ENCODE peak calls at places on chromosomes 4 and X, in ten cellular contexts. One of them, this sample, is unnamed.

GRCh38 chr4:78360466-78360865 is 191.1 kb upstream of the ANXA3 start:
- DNase-seq in fibroblast of mammary gland: no peak
- DNase-seq in uterus: no peak
- DNase-seq in hepatocyte: no peak
- DNase-seq in BJ: no peak
- DNase-seq in cardiac fibroblast: no peak
- DNase-seq in transverse colon: no peak
- DNase-seq in breast epithelium: no peak
- DNase-seq in HFF-Myc: no peak
- DNase-seq in left lung: no peak
- DNase-seq in this sample: no peak

GRCh38 chr4:68451246-68452211 is 4.3 kb downstream of the TMPRSS11E start:
- DNase-seq in fibroblast of mammary gland: no peak
- DNase-seq in uterus: no peak
- DNase-seq in hepatocyte: peak; percentile 10
- DNase-seq in BJ: no peak
- DNase-seq in cardiac fibroblast: no peak
- DNase-seq in transverse colon: no peak
- DNase-seq in breast epithelium: no peak
- DNase-seq in HFF-Myc: no peak
- DNase-seq in left lung: no peak
- DNase-seq in this sample: no peak

GRCh38 chr4:11428701-11429571 is at the start of gene HS3ST1:
- DNase-seq in fibroblast of mammary gland: peak; percentile 26
- DNase-seq in uterus: peak; percentile 69
- DNase-seq in hepatocyte: peak; percentile 94
- DNase-seq in BJ: no peak
- DNase-seq in cardiac fibroblast: peak; percentile 83
- DNase-seq in transverse colon: peak; percentile 91
- DNase-seq in breast epithelium: peak; percentile 70
- DNase-seq in HFF-Myc: no peak
- DNase-seq in left lung: peak; percentile 93
- DNase-seq in this sample: no peak

GRCh38 chr4:154314248-154314647 is 177.4 kb downstream of the DCHS2 start:
- DNase-seq in fibroblast of mammary gland: peak; percentile 75
- DNase-seq in uterus: no peak
- DNase-seq in hepatocyte: peak; percentile 35
- DNase-seq in BJ: peak; percentile 10
- DNase-seq in cardiac fibroblast: peak; percentile 40
- DNase-seq in transverse colon: no peak
- DNase-seq in breast epithelium: no peak
- DNase-seq in HFF-Myc: no peak
- DNase-seq in left lung: no peak
- DNase-seq in this sample: peak; percentile 15

GRCh38 chr4:38664704-38665401 is 854 bp downstream of the KLF3 start:
- DNase-seq in fibroblast of mammary gland: peak; percentile 57
- DNase-seq in uterus: peak; percentile 71
- DNase-seq in hepatocyte: peak; percentile 87
- DNase-seq in BJ: no peak
- DNase-seq in cardiac fibroblast: peak; percentile 63
- DNase-seq in transverse colon: peak; percentile 72
- DNase-seq in breast epithelium: peak; percentile 60
- DNase-seq in HFF-Myc: no peak
- DNase-seq in left lung: peak; percentile 86
- DNase-seq in this sample: peak; percentile 25

GRCh38 chr4:158285429-158286216 is 75.3 kb downstream of the TMEM144 start:
- DNase-seq in fibroblast of mammary gland: no peak
- DNase-seq in uterus: no peak
- DNase-seq in hepatocyte: no peak
- DNase-seq in BJ: no peak
- DNase-seq in cardiac fibroblast: no peak
- DNase-seq in transverse colon: no peak
- DNase-seq in breast epithelium: no peak
- DNase-seq in HFF-Myc: no peak
- DNase-seq in left lung: no peak
- DNase-seq in this sample: no peak

GRCh38 chrX:15358533-15358932 is 23.2 kb upstream of the PIGA start:
- DNase-seq in fibroblast of mammary gland: no peak
- DNase-seq in uterus: no peak
- DNase-seq in hepatocyte: no peak
- DNase-seq in BJ: no peak
- DNase-seq in cardiac fibroblast: no peak
- DNase-seq in transverse colon: no peak
- DNase-seq in breast epithelium: no peak
- DNase-seq in HFF-Myc: no peak
- DNase-seq in left lung: no peak
- DNase-seq in this sample: no peak

GRCh38 chrX:105698386-105698785 is 124.0 kb upstream of the NRK start:
- DNase-seq in fibroblast of mammary gland: peak; percentile 55
- DNase-seq in uterus: no peak
- DNase-seq in hepatocyte: no peak
- DNase-seq in BJ: no peak
- DNase-seq in cardiac fibroblast: peak; percentile 6
- DNase-seq in transverse colon: no peak
- DNase-seq in breast epithelium: no peak
- DNase-seq in HFF-Myc: no peak
- DNase-seq in left lung: no peak
- DNase-seq in this sample: no peak

GRCh38 chr4:39045791-39046221 is 13.6 kb upstream of the TMEM156 start:
- DNase-seq in fibroblast of mammary gland: no peak
- DNase-seq in uterus: no peak
- DNase-seq in hepatocyte: no peak
- DNase-seq in BJ: no peak
- DNase-seq in cardiac fibroblast: peak; percentile 40
- DNase-seq in transverse colon: no peak
- DNase-seq in breast epithelium: no peak
- DNase-seq in HFF-Myc: no peak
- DNase-seq in left lung: no peak
- DNase-seq in this sample: no peak

GRCh38 chr4:66613591-66613990 is 931.7 kb downstream of the CENPC start:
- DNase-seq in fibroblast of mammary gland: no peak
- DNase-seq in uterus: no peak
- DNase-seq in hepatocyte: no peak
- DNase-seq in BJ: no peak
- DNase-seq in cardiac fibroblast: no peak
- DNase-seq in transverse colon: no peak
- DNase-seq in breast epithelium: no peak
- DNase-seq in HFF-Myc: no peak
- DNase-seq in left lung: no peak
- DNase-seq in this sample: no peak

GRCh38 chr4:70768301-70768948 is 46.7 kb downstream of the RUFY3 start:
- DNase-seq in fibroblast of mammary gland: peak; percentile 5
- DNase-seq in uterus: no peak
- DNase-seq in hepatocyte: no peak
- DNase-seq in BJ: no peak
- DNase-seq in cardiac fibroblast: no peak
- DNase-seq in transverse colon: no peak
- DNase-seq in breast epithelium: no peak
- DNase-seq in HFF-Myc: no peak
- DNase-seq in left lung: no peak
- DNase-seq in this sample: peak; percentile 46

GRCh38 chr4:85579942-85580341 is 105.0 kb downstream of the ARHGAP24 start:
- DNase-seq in fibroblast of mammary gland: no peak
- DNase-seq in uterus: no peak
- DNase-seq in hepatocyte: no peak
- DNase-seq in BJ: no peak
- DNase-seq in cardiac fibroblast: no peak
- DNase-seq in transverse colon: no peak
- DNase-seq in breast epithelium: no peak
- DNase-seq in HFF-Myc: no peak
- DNase-seq in left lung: no peak
- DNase-seq in this sample: no peak

GRCh38 chr4:47835489-47835888 is 2.4 kb downstream of the CORIN start:
- DNase-seq in fibroblast of mammary gland: no peak
- DNase-seq in uterus: no peak
- DNase-seq in hepatocyte: no peak
- DNase-seq in BJ: no peak
- DNase-seq in cardiac fibroblast: peak; percentile 15
- DNase-seq in transverse colon: no peak
- DNase-seq in breast epithelium: no peak
- DNase-seq in HFF-Myc: no peak
- DNase-seq in left lung: no peak
- DNase-seq in this sample: no peak

DNA sequence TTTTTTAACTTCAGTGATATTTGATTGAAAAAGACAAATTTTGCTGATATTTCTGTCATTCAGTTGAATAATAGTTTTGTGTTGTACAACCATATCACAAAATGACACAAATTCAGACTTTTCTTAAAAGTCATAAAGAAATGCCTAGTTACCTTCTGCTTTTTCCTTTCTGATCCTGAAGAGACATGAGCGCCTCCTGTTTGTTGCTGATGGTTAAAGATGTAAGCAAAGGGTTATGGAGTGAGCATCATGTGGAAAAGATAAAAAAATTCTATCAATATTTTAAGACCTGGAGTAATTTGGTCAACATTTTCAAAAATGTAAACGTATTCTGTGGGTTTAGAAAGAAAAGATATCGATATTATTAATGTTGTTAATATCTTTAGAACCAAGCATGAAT is 669.9 kb upstream of the NR3C2 start:
- DNase-seq in fibroblast of mammary gland: no peak
- DNase-seq in uterus: no peak
- DNase-seq in hepatocyte: no peak
- DNase-seq in BJ: no peak
- DNase-seq in cardiac fibroblast: no peak
- DNase-seq in transverse colon: no peak
- DNase-seq in breast epithelium: no peak
- DNase-seq in HFF-Myc: no peak
- DNase-seq in left lung: no peak
- DNase-seq in this sample: no peak
- TF ChIP-seq CTCF in fibroblast of mammary gland: no peak
- TF ChIP-seq CTCF in uterus: no peak
- TF ChIP-seq CTCF in hepatocyte: no peak
- TF ChIP-seq CTCF in BJ: no peak
- TF ChIP-seq CTCF in cardiac fibroblast: no peak
- TF ChIP-seq CTCF in transverse colon: no peak
- TF ChIP-seq CTCF in breast epithelium: no peak
- TF ChIP-seq CTCF in HFF-Myc: no peak
- TF ChIP-seq CTCF in left lung: no peak
- TF ChIP-seq CTCF in this sample: no peak

DNA sequence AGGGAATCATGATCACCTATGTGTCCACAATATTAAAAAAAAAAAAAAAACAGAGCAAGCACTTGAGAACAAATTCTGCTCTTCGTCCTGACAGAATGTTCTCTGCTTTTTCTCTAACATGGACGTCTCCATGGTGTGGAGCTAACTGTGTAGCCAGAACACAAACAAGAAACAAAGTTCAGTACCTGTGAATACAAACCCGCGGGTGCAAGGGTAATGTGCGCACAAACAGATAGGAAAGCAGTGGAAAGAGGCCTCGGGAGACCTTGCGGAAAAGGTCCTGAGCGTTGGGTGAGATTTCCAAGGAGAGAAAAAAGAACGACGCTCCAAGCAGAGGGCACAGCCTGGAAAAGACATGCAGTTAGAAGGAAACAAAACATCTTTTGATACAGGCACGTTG is 92.0 kb upstream of the TBL1X start:
- DNase-seq in fibroblast of mammary gland: no peak
- DNase-seq in uterus: no peak
- DNase-seq in hepatocyte: no peak
- DNase-seq in BJ: no peak
- DNase-seq in cardiac fibroblast: no peak
- DNase-seq in transverse colon: no peak
- DNase-seq in breast epithelium: no peak
- DNase-seq in HFF-Myc: no peak
- DNase-seq in left lung: no peak
- DNase-seq in this sample: no peak
- TF ChIP-seq CTCF in fibroblast of mammary gland: no peak
- TF ChIP-seq CTCF in uterus: no peak
- TF ChIP-seq CTCF in hepatocyte: no peak
- TF ChIP-seq CTCF in BJ: no peak
- TF ChIP-seq CTCF in cardiac fibroblast: no peak
- TF ChIP-seq CTCF in transverse colon: no peak
- TF ChIP-seq CTCF in breast epithelium: no peak
- TF ChIP-seq CTCF in HFF-Myc: no peak
- TF ChIP-seq CTCF in left lung: no peak
- TF ChIP-seq CTCF in this sample: no peak

GRCh38 chr4:8544282-8544681 is 35.9 kb upstream of the GPR78 start:
- DNase-seq in fibroblast of mammary gland: no peak
- DNase-seq in uterus: no peak
- DNase-seq in hepatocyte: no peak
- DNase-seq in BJ: no peak
- DNase-seq in cardiac fibroblast: no peak
- DNase-seq in transverse colon: no peak
- DNase-seq in breast epithelium: no peak
- DNase-seq in HFF-Myc: no peak
- DNase-seq in left lung: no peak
- DNase-seq in this sample: no peak
- TF ChIP-seq CTCF in fibroblast of mammary gland: no peak
- TF ChIP-seq CTCF in uterus: no peak
- TF ChIP-seq CTCF in hepatocyte: no peak
- TF ChIP-seq CTCF in BJ: no peak
- TF ChIP-seq CTCF in cardiac fibroblast: no peak
- TF ChIP-seq CTCF in transverse colon: no peak
- TF ChIP-seq CTCF in breast epithelium: no peak
- TF ChIP-seq CTCF in HFF-Myc: no peak
- TF ChIP-seq CTCF in left lung: no peak
- TF ChIP-seq CTCF in this sample: no peak

DNA sequence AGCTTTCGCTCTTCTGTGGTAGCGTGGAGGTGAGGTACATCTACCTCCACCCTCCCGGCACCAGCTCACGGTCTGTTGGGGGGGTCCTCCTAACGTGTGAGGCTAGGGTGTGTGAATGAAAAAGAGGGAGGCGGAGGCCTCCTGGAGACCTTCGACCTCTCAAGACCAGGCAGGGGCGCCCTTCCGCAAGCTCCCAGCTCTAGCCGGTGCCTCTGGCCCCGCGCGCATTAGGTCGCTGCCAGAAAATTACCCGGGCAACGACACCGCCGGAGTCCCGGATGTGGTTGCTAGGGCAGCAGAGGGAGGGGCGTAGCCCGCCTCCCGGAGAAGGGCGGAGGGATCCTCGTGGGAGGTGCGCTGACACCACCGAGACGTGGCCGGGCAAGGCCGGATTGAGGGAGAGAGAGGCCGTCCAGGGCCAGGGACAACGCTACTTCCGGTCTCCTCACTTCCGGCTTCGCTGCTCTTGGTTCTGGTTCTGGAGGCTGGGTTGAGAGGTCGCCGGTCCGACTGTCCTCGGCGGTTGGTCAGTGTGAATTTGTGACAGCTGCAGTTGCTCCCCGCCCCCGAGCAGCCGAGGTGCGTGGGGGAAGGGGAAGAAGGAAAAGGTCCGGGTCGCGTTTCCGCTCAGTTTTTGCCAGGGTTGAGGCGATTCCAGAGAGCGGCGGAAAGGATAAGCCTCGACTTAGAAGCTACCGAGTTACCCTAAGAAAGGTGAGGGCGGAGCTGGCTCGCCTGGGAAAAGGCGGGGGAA is at the start of the genes ARFIP1 and TIGD4:
- DNase-seq in fibroblast of mammary gland: peak; percentile 96
- DNase-seq in uterus: peak; percentile 98
- DNase-seq in hepatocyte: peak; percentile 97
- DNase-seq in BJ: peak; percentile 80
- DNase-seq in cardiac fibroblast: peak; percentile 98
- DNase-seq in transverse colon: peak; percentile 98
- DNase-seq in breast epithelium: peak; percentile 97
- DNase-seq in HFF-Myc: peak; percentile 92
- DNase-seq in left lung: peak; percentile 99
- DNase-seq in this sample: peak; percentile 98
- TF ChIP-seq CTCF in fibroblast of mammary gland: peak; percentile 3
- TF ChIP-seq CTCF in uterus: peak; percentile 31
- TF ChIP-seq CTCF in hepatocyte: peak; percentile 37
- TF ChIP-seq CTCF in BJ: peak; percentile 22
- TF ChIP-seq CTCF in cardiac fibroblast: peak; percentile 17
- TF ChIP-seq CTCF in transverse colon: no peak
- TF ChIP-seq CTCF in breast epithelium: peak; percentile 7
- TF ChIP-seq CTCF in HFF-Myc: peak; percentile 14
- TF ChIP-seq CTCF in left lung: no peak
- TF ChIP-seq CTCF in this sample: peak; percentile 58

GRCh38 chrX:53354669-53355068 is 67.8 kb downstream of the SMC1A start:
- DNase-seq in fibroblast of mammary gland: no peak
- DNase-seq in uterus: no peak
- DNase-seq in hepatocyte: no peak
- DNase-seq in BJ: no peak
- DNase-seq in cardiac fibroblast: peak; percentile 25
- DNase-seq in transverse colon: no peak
- DNase-seq in breast epithelium: no peak
- DNase-seq in HFF-Myc: no peak
- DNase-seq in left lung: no peak
- DNase-seq in this sample: no peak
- TF ChIP-seq CTCF in fibroblast of mammary gland: no peak
- TF ChIP-seq CTCF in uterus: no peak
- TF ChIP-seq CTCF in hepatocyte: no peak
- TF ChIP-seq CTCF in BJ: no peak
- TF ChIP-seq CTCF in cardiac fibroblast: peak; percentile 28
- TF ChIP-seq CTCF in transverse colon: no peak
- TF ChIP-seq CTCF in breast epithelium: no peak
- TF ChIP-seq CTCF in HFF-Myc: no peak
- TF ChIP-seq CTCF in left lung: no peak
- TF ChIP-seq CTCF in this sample: peak; percentile 26